ENCODE peak calls at places on chromosomes 5 and 9, in seven cellular contexts. C, N, K, O, J, R and P are unnamed samples. For H3K9me3, the result is how much of the 10 kb centered on the place peaks cover.

GRCh38 chr9:72597181-72597517 is 75.7 kb downstream of the TMC1 start:
- DNase-seq in C (no peak), N (no peak), K (no peak), O (no peak), J (no peak), R (peak), P (no peak)

GRCh38 chr9:137459601-137460362 is 648 bp upstream of the NSMF start:
- DNase-seq in C (no peak), N (no peak), K (peak), O (no peak), J (no peak), R (no peak), P (no peak)

GRCh38 chr5:172637122-172637580 is 3.9 kb upstream of the NEURL1B start:
- DNase-seq in C (no peak), N (no peak), K (no peak), O (peak), J (no peak), R (peak), P (peak)

GRCh38 chr5:141430332-141431113 is at the start of gene PCDHGA12:
- DNase-seq in C (peak), N (peak), K (peak), O (peak), J (peak), R (no peak), P (no peak)

GRCh38 chr5:178090856-178091255 is 22.5 kb upstream of the N4BP3 start:
- DNase-seq in C (no peak), N (no peak), K (no peak), O (no peak), J (no peak), R (no peak), P (no peak)

GRCh38 chr9:137233143-137233980 is 2.7 kb downstream of the SLC34A3 start:
- DNase-seq in C (no peak), N (no peak), K (no peak), O (no peak), J (no peak), R (no peak), P (no peak)

GRCh38 chr5:75059887-75060286 is 7.5 kb upstream of the GCNT4 start:
- DNase-seq in C (peak), N (no peak), K (no peak), O (no peak), J (no peak), R (no peak), P (no peak)

GRCh38 chr5:15105799-15106393 is 234.3 kb upstream of the ANKH start:
- DNase-seq in C (peak), N (peak), K (no peak), O (peak), J (no peak), R (peak), P (peak)

GRCh38 chr5:132253008-132253441 is 4.5 kb upstream of the PDLIM4 start:
- DNase-seq in C (no peak), N (no peak), K (no peak), O (no peak), J (no peak), R (no peak), P (no peak)

GRCh38 chr5:122999947-123000563 is 36.5 kb downstream of the PPIC start:
- DNase-seq in C (peak), N (no peak), K (no peak), O (no peak), J (no peak), R (peak), P (peak)

GRCh38 chr9:98129451-98129881 is 10.4 kb upstream of the TRIM14 start:
- DNase-seq in C (no peak), N (peak), K (no peak), O (no peak), J (no peak), R (no peak), P (no peak)

GRCh38 chr5:153775923-153776322 is 262.8 kb downstream of the FAM114A2 start:
- DNase-seq in C (no peak), N (no peak), K (no peak), O (no peak), J (no peak), R (no peak), P (no peak)

GRCh38 chr9:91676042-91676441 is 252.4 kb upstream of the NFIL3 start:
- DNase-seq in C (peak), N (no peak), K (no peak), O (no peak), J (no peak), R (no peak), P (peak)
- TF ChIP-seq CTCF in C (no peak), N (peak), K (no peak), O (no peak), J (peak), R (peak), P (no peak)

DNA sequence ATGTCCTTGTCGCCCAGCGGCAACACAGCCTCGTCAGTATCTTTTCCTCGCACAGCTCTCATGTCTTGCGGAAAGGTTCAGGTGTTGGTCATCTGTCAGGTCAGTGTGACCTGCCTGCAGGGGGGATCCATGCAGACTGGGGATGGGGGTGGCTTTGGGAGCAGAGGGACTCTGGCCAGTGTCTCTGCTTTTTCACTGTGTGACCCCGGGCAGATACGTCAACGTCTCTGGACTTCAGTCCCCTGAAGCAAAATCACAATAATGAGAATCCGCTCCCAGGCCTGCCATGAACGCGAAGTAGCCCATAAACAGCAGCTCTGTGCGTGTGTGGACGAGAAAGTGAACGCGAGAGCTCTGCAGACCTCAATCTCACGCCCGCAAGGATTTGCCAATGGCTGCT is 75.7 kb upstream of the FCN1 start:
- DNase-seq in C (no peak), N (no peak), K (peak), O (no peak), J (no peak), R (no peak), P (no peak)
- H3K9me3 ChIP-seq in C (under half), N (under half), K (under half), O (under half), J (under half), R (under half), P (under half)

GRCh38 chr5:140075371-140075770 is 32.3 kb upstream of the NRG2 start:
- DNase-seq in C (peak), N (peak), K (no peak), O (no peak), J (no peak), R (no peak), P (no peak)
- TF ChIP-seq CTCF in C (no peak), N (peak), K (no peak), O (peak), J (peak), R (peak), P (no peak)

GRCh38 chr5:111653408-111653807 is 103.6 kb downstream of the NREP start:
- DNase-seq in C (no peak), N (no peak), K (no peak), O (no peak), J (no peak), R (no peak), P (no peak)

GRCh38 chr5:111649516-111649915 is 107.5 kb downstream of the NREP start:
- DNase-seq in C (peak), N (no peak), K (no peak), O (no peak), J (no peak), R (no peak), P (no peak)

GRCh38 chr5:111656580-111656979 is 100.4 kb downstream of the NREP start:
- DNase-seq in C (no peak), N (no peak), K (no peak), O (no peak), J (no peak), R (no peak), P (no peak)

GRCh38 chr5:111655169-111655924 is 101.6 kb downstream of the NREP start:
- DNase-seq in C (peak), N (peak), K (no peak), O (no peak), J (no peak), R (no peak), P (no peak)
- H3K9me3 ChIP-seq in C (under half), N (under half), K (under half), O (under half), J (under half), R (under half), P (under half)

GRCh38 chr5:179228341-179229121 is 116.7 kb downstream of the ADAMTS2 start:
- DNase-seq in C (peak), N (no peak), K (peak), O (peak), J (no peak), R (peak), P (no peak)
- TF ChIP-seq CTCF in C (no peak), N (no peak), K (no peak), O (no peak), J (no peak), R (no peak), P (no peak)

GRCh38 chr9:135134253-135135028 is 47.0 kb downstream of the OLFM1 start:
- DNase-seq in C (no peak), N (no peak), K (no peak), O (no peak), J (no peak), R (no peak), P (no peak)

GRCh38 chr9:135130266-135130976 is 43.0 kb downstream of the OLFM1 start:
- DNase-seq in C (peak), N (no peak), K (no peak), O (no peak), J (no peak), R (no peak), P (peak)

GRCh38 chr9:135129137-135129695 is 41.7 kb downstream of the OLFM1 start:
- DNase-seq in C (no peak), N (no peak), K (no peak), O (no peak), J (no peak), R (no peak), P (no peak)

GRCh38 chr9:135131488-135131887 is 44.0 kb downstream of the OLFM1 start:
- DNase-seq in C (no peak), N (no peak), K (no peak), O (no peak), J (no peak), R (no peak), P (no peak)

GRCh38 chr9:135132008-135132407 is 44.5 kb downstream of the OLFM1 start:
- DNase-seq in C (no peak), N (no peak), K (no peak), O (no peak), J (no peak), R (no peak), P (no peak)
- H3K9me3 ChIP-seq in C (under half), N (under half), K (under half), O (under half), J (under half), R (under half), P (under half)